ENCODE peak calls at places on chromosomes 11 and 22, in four cellular contexts. A is GM12878, V is K562, W is HepG2. N is an unnamed sample. For H3K4me1, the result is how much of the 10 kb centered on the place peaks cover.

GRCh38 chr11:113528982-113529381 is 53.8 kb upstream of the DRD2 start:
- DNase-seq in V (no peak), W (no peak), A (no peak), N (no peak)

GRCh38 chr11:34926831-34927132 is 10.4 kb downstream of the PDHX start:
- DNase-seq in A (no peak), W (no peak), V (no peak), N (no peak)

GRCh38 chr11:17544181-17544622 is at the start of gene USH1C:
- DNase-seq in W (no peak), A (no peak), V (peak), N (peak)

GRCh38 chr11:119120639-119121007 is 757 bp upstream of the HINFP start:
- DNase-seq in V (no peak), W (no peak), A (no peak), N (no peak)

GRCh38 chr11:102147632-102148031 is 37.4 kb downstream of the YAP1 start:
- DNase-seq in A (no peak), V (no peak), W (no peak), N (no peak)

GRCh38 chr11:12229450-12230229 is 119.2 kb downstream of the MICAL2 start:
- DNase-seq in V (no peak), W (no peak), A (no peak), N (peak)

GRCh38 chr11:102430158-102430836 is 22.3 kb downstream of the TMEM123 start:
- DNase-seq in W (no peak), A (peak), V (no peak), N (no peak)

GRCh38 chr11:8928981-8929615 is 3.6 kb downstream of the C11orf16 start:
- DNase-seq in A (no peak), W (peak), V (no peak), N (no peak)

GRCh38 chr11:68682531-68682931 is 1.8 kb upstream of the GAL start:
- DNase-seq in W (no peak), A (no peak), V (no peak), N (no peak)

GRCh38 chr11:32555885-32556284 is 27.7 kb upstream of the EIF3M start:
- DNase-seq in V (no peak), A (no peak), W (no peak), N (no peak)

GRCh38 chr11:99687320-99687719 is 666.6 kb downstream of the CNTN5 start:
- DNase-seq in W (no peak), A (no peak), V (no peak), N (no peak)

GRCh38 chr22:49505337-49506009 is 322.2 kb downstream of the BRD1 start:
- DNase-seq in A (no peak), V (no peak), W (no peak), N (no peak)

GRCh38 chr11:65180877-65181568 is 705 bp upstream of the CAPN1 start:
- DNase-seq in W (peak), V (peak), A (peak), N (peak)

GRCh38 chr11:43924112-43924855 is 18.2 kb upstream of the C11orf96 start:
- DNase-seq in V (no peak), W (no peak), A (no peak), N (no peak)
- TF ChIP-seq MYC in V (no peak), W (no peak), A (no peak), N (no peak)

DNA sequence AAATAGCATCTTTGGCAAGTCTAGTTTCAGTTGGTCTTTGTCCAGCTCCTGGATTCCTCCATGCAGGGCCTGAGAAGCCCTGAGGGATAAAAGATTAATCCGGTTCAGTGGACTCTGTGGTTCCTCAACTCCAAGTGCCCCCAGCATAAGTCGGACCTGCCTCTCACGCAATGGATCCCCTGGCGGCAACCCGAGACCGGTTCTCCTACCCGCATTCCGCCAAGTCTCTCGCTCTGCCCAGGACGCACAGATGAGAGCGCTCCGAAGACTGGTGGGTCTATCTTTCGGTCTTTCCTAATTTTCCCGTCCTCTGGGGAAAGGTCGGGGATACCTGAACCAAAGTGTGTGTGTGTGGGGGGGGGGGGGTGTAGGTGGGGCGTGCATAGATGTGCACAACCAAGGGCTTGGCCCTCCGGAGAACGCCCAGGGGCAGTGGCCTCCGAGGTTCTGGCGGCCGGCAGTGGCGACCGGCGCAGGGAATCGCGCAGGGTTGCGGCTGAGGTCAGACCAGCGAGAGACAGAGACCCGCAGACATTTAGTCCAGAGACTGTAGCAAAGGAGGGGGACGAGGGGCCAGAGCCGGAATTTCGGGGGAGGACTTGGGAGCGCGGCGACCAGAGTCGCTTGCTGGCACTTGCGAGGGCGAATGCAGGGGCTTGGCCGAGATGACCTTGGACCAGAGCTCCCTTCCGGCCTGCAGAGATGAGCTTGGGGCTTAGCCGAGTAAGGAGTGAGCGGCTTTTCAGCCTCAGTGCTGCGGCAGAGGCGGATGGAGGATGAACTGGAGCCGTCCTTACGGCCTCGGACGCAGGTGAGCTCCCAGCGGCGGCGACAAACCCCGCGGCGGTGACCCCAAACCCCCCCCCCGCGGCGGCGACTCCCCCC is 712 bp upstream of the SLC2A11 start:
- DNase-seq in W (peak), V (no peak), A (no peak), N (peak)
- TF ChIP-seq CHD2 in W (no peak), V (no peak), A (no peak), N (no peak)

DNA sequence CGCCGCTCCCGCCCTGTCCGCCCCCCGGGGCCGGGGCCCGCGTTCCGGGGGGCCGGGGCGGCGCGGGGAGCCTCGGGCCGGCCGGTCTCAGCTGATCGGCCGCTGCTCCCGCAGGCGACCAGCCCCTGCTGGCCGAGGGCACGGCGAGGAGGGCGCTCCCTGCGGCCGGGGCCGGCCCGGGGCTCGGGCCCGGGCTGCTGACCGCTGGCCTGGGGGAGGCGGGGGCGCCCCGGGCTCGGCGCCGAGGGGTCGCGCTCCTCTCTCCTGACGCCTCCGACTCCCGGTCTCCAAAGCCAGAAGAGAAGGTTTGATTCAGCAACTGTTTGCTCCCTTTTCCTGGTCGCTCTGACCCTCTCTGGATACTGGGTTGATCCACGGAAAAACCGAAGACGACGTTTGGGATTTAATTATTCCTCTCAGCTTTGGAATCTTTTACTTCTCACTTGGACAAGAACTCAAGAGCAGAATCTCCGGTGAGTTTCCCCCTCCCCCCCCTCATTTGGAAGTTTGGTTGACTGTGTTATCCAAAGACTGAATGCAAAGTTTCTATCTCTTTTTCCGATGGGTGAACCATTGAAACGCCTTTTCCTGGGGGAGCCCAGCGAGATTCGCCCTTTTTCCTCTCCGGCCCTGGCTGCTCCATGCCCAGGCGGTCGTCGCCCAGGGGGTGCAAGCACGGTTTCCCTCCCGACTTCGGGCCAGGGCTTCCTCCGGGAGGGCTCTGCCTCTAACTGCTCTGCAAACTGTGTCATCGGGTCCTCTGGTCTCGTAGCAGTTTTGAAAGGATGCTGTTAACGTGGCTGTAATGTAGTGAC is 721 bp downstream of the KDM2A start:
- DNase-seq in W (no peak), V (peak), A (no peak), N (peak)
- H3K4me1 ChIP-seq in W (under half), V (under half), A (under half), N (under half)

DNA sequence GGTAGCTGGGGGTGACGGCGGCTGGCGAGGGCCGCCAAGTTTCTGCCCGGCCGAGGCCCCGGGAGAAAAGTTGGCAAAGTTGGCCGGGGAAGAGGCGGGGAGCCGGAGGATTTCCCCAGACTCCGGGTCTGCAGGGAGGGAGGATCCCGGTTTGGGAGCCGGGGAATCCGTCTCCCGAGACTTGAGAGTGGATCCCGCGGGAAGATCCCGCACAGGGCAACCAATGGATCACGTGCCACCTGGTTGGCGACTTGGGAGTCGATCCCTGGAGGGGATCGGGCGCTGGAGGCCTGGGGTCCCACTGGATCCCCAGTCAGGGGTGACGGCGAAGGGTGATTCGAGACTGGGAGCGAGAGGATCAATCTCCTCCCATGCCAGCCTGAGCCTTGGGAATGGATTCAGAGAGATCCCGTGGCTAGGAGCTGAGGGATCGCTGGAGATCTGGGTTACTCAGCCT is 349 bp downstream of the KIAA1671 start:
- DNase-seq in W (peak), V (no peak), A (no peak), N (peak)
- TF ChIP-seq MYC in W (peak), V (no peak), A (no peak), N (no peak)